ENCODE peak calls at places on chromosomes 6 and 20, in nine cellular contexts. H is Peyer's patch, K is uterus, T is heart left ventricle, I is stomach, D is A549, U is GM23338, Z is Panc1, Q is esophagus squamous epithelium. R is an unnamed sample. For H3K4me1, the result is how much of the 10 kb centered on the place peaks cover.

GRCh38 chr6:44172759-44173500 is 14.3 kb downstream of the CAPN11 start:
- DNase-seq in H (peak), I (peak), D (peak), Q (peak), K (peak), U (peak), T (peak), Z (peak), R (peak)

GRCh38 chr6:38175786-38176185 is 356.3 kb downstream of the ZFAND3 start:
- DNase-seq in U (no peak), Q (no peak), Z (no peak), K (no peak), H (no peak), I (no peak), D (no peak), T (peak), R (no peak)

GRCh38 chr20:44360221-44360620 is 4.7 kb downstream of the HNF4A start:
- DNase-seq in Z (no peak), H (no peak), U (no peak), K (no peak), D (no peak), T (no peak), I (no peak), Q (no peak), R (no peak)

GRCh38 chr6:62445521-62445920 is 159.5 kb upstream of the KHDRBS2 start:
- DNase-seq in Q (no peak), Z (no peak), H (no peak), T (peak), I (no peak), D (no peak), K (no peak), U (no peak), R (no peak)

GRCh38 chr6:159972506-159973268 is 3.8 kb downstream of the IGF2R start:
- DNase-seq in K (no peak), Q (no peak), Z (no peak), U (no peak), H (no peak), D (no peak), T (no peak), I (no peak), R (no peak)

GRCh38 chr6:126030045-126030444 is 43.7 kb downstream of the TRMT11 start:
- DNase-seq in I (no peak), D (no peak), Z (no peak), U (no peak), Q (no peak), K (no peak), H (no peak), T (no peak), R (no peak)

GRCh38 chr6:166078294-166078693 is 89.4 kb downstream of the TBXT start:
- DNase-seq in K (no peak), H (no peak), T (no peak), U (no peak), Q (no peak), D (no peak), Z (no peak), I (no peak), R (no peak)

GRCh38 chr6:89284081-89284480 is 31.0 kb downstream of the GABRR2 start:
- DNase-seq in T (no peak), Q (no peak), D (no peak), Z (no peak), H (no peak), U (no peak), I (no peak), K (no peak), R (no peak)

GRCh38 chr6:88124925-88125557 is 41.1 kb downstream of the CNR1 start:
- DNase-seq in Q (no peak), Z (no peak), H (no peak), U (no peak), D (no peak), T (no peak), K (no peak), I (no peak), R (no peak)

GRCh38 chr6:16901777-16902176 is 140.5 kb upstream of the ATXN1 start:
- DNase-seq in K (peak), D (no peak), H (peak), T (peak), I (peak), Z (no peak), Q (no peak), U (no peak), R (peak)

GRCh38 chr6:29647927-29648642 is 8.8 kb upstream of the MOG start:
- DNase-seq in Q (no peak), Z (no peak), U (peak), I (no peak), T (no peak), H (no peak), D (peak), K (no peak), R (no peak)

GRCh38 chr20:38927902-38928578 is 1.8 kb downstream of the FAM83D start:
- DNase-seq in D (peak), T (no peak), I (no peak), Z (no peak), Q (no peak), K (no peak), H (no peak), U (no peak), R (no peak)

GRCh38 chr6:163565140-163565539 is 150.6 kb downstream of the QKI start:
- DNase-seq in T (no peak), Z (no peak), I (no peak), K (no peak), Q (no peak), U (no peak), H (no peak), D (no peak), R (no peak)

GRCh38 chr6:5205877-5206840 is 54.6 kb downstream of the LYRM4 start:
- DNase-seq in U (no peak), K (peak), H (no peak), Z (no peak), D (peak), I (peak), T (peak), Q (no peak), R (no peak)

GRCh38 chr20:5919634-5920544 is 30.4 kb downstream of the TRMT6 start:
- DNase-seq in K (no peak), D (no peak), Q (no peak), U (no peak), H (no peak), T (no peak), I (no peak), Z (no peak), R (no peak)

GRCh38 chr6:85132091-85132490 is 317.8 kb upstream of the NT5E start:
- DNase-seq in D (no peak), H (no peak), I (no peak), Z (no peak), K (no peak), U (no peak), Q (no peak), T (no peak), R (no peak)

GRCh38 chr20:35319206-35320197 is 27.3 kb upstream of the FAM83C start:
- DNase-seq in Q (no peak), T (no peak), K (no peak), I (no peak), U (no peak), H (peak), Z (no peak), D (peak), R (no peak)

DNA sequence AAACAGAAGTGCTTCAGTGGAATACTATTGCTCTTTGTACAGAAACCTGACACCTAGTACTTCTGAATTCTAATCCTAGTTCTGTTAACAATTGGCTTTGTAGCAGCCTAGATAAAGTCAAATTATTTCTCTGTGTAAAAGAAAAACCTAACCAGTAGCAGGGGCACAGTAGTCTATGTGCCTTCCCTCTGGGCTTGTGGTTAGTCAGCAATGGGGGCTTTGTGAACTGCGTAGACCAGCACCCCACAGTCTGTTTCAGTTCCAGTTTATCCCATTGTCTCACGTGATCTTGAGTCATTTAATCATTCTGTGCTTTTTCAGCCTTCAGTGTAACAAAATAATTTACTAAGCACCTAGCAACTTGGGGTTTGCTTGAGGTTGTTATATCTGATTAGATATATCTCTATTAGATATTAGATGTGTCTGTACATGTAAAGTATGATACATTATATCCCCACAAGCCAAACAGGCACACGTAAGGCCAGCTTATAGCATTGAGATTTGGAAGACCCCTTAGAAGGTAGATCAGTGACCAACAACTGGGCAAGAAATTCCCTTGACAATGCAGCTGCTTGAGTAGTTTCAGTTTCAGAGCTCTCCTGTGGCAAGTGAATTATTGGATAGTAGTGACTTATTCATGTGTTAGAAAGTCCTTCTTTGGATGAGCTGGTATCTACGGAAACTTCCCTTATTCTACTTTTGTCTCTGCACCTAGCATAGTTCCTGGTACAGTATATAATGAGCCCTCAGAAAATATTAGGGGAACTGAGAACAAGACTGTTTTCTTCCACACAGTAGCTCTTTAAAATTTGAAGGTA is 27.9 kb upstream of the CCR6 start:
- DNase-seq in I (no peak), Q (no peak), T (no peak), U (no peak), D (no peak), Z (no peak), H (peak), K (no peak), R (no peak)
- H3K4me3 ChIP-seq in I (no peak), Q (no peak), T (no peak), U (no peak), D (no peak), Z (no peak), H (no peak), K (no peak), R (no peak)

DNA sequence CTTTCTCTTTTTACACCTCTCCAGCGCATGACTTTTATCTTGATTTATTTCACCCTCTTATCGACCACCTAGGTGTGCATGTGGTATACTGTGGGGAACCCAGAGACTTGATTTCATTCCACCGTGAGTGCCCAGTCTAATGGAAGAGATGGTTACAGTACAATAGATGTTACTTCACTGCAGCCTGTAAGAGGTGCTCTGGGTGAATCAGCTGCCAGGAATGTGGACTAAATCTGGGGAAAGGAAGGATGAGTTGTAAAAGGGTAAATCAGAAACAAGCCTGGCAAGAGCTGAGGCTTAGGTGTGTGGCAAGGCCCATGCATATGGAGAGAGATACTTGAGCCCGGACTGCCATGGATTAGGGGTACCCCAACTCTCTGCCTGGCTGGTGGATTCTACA is 7.4 kb downstream of the STK35 start:
- DNase-seq in H (no peak), I (no peak), T (no peak), Q (no peak), D (peak), U (no peak), Z (peak), K (no peak), R (no peak)
- H3K4me1 ChIP-seq in H (under half), I (half or more), T (under half), Q (under half), D (under half), U (under half), Z (under half), K (under half), R (half or more)

DNA sequence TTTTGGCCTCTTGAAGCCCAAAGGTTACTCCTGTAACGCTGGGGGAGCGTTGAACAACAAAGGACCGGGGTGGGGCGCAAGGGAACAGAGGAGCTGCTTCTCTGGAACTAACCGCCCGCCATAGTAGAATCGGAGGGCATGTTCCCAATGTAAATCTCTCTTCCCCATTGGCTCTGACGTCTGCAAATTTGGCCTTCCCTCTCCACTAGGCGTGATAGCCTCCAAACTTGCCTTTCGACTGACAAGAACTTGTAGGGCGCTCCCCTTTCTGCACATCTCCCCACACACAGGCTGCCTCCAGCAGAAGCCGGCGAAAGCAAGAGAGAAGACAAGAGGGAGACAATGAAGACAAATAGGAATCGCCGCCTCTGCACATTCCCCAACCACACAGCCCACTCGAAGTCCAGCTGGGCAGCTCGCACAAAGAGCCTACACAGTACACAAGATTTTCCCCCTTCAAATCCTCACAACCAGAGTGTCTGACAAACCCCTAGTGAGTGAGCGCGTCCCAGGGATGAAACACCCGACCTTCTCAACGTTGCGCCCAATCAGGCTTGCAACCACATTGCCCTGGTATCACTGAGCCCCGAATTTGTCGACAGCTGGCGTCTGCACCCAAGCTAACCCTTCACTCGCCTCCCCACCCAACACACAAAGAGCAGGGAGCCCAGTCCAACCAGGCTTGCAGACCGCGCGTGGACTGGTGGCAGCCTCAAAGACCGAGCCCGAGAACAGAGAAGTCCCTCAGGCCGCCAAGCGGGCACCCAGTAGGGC is 1.5 kb upstream of the COL12A1 start:
- DNase-seq in Z (no peak), I (no peak), D (no peak), Q (no peak), H (no peak), K (peak), U (peak), T (no peak), R (no peak)
- H3K27ac ChIP-seq in Z (no peak), I (no peak), D (no peak), Q (peak), H (peak), K (peak), U (no peak), T (peak), R (no peak)

GRCh38 chr6:24995270-24995669 is 59.5 kb upstream of the RIPOR2 start:
- DNase-seq in T (no peak), Z (no peak), K (no peak), I (no peak), H (no peak), Q (no peak), D (no peak), U (no peak), R (no peak)

GRCh38 chr6:24997905-24998304 is 62.1 kb upstream of the RIPOR2 start:
- DNase-seq in I (no peak), U (peak), T (no peak), K (no peak), Z (no peak), H (no peak), D (no peak), Q (no peak), R (no peak)

GRCh38 chr6:24996145-24996836 is 60.5 kb upstream of the RIPOR2 start:
- DNase-seq in T (no peak), U (no peak), Z (no peak), K (no peak), H (no peak), Q (no peak), D (no peak), I (no peak), R (no peak)

GRCh38 chr6:24994812-24995211 is 59.1 kb upstream of the RIPOR2 start:
- DNase-seq in Q (no peak), U (no peak), D (no peak), K (no peak), H (no peak), T (no peak), Z (no peak), I (no peak), R (no peak)

GRCh38 chr6:24997186-24997585 is 61.4 kb upstream of the RIPOR2 start:
- DNase-seq in U (no peak), T (no peak), Z (no peak), D (no peak), H (no peak), I (no peak), Q (no peak), K (no peak), R (no peak)
- H3K4me3 ChIP-seq in U (no peak), T (no peak), Z (no peak), D (no peak), H (no peak), I (no peak), Q (no peak), K (no peak), R (no peak)

DNA sequence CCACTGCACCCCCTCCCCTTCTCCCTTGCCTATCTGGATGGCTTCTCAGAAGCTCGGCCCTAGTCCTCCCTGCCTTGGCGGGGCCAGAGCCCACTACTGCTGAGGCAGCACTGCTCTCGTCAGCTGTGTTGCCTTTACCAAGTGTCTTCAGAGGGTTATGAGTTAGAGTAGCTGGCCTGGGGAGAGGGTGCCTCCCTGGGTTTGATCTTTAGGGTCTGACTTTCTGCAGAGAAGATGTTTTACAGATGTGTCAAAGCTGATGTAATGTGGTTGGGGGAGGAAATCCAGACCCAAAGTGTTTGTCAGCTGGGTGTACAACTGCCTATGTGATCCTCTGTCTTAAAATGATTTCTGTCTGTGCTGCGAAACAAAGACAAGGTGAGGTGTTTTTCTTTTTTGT is 30.4 kb upstream of the PI16 start:
- DNase-seq in Z (no peak), U (no peak), T (no peak), I (no peak), H (no peak), K (no peak), Q (no peak), D (no peak), R (no peak)
- H3K4me1 ChIP-seq in Z (under half), U (under half), T (under half), I (under half), H (under half), K (under half), Q (under half), D (under half), R (under half)

GRCh38 chr6:143952386-143952785 is 55.7 kb downstream of the PLAGL1 start:
- DNase-seq in K (no peak), Z (no peak), D (no peak), I (no peak), H (no peak), U (no peak), T (no peak), Q (no peak), R (no peak)

GRCh38 chr6:143949962-143950361 is 58.1 kb downstream of the PLAGL1 start:
- DNase-seq in I (no peak), Q (no peak), U (no peak), D (no peak), T (no peak), Z (no peak), H (no peak), K (no peak), R (no peak)

GRCh38 chr6:143950874-143951273 is 57.2 kb downstream of the PLAGL1 start:
- DNase-seq in K (no peak), Z (no peak), I (no peak), H (no peak), Q (no peak), T (no peak), D (no peak), U (no peak), R (no peak)

GRCh38 chr6:143953922-143954321 is 54.1 kb downstream of the PLAGL1 start:
- DNase-seq in H (no peak), T (no peak), D (no peak), K (no peak), Q (no peak), Z (no peak), U (no peak), I (no peak), R (no peak)

DNA sequence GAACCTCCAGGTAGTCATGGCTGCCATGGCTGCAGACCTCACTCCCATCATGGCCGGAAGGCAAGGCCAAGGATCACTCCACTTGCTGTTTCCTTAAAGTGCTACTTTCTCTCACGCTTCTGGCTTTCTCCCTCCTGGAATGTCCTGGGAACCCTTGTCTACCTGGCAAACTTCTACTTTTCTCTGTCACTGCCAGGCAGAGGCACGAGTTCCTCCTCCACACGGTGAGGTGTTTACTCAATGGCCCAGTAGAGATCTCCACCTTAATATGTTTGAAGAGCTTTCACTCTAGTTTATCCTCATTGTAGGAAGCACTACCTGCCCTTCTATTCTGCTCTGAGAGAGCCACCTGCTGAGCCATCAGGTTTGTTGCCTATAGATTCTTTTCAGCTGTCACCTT is 55.1 kb downstream of the PLAGL1 start:
- DNase-seq in U (no peak), Q (no peak), K (no peak), T (no peak), I (no peak), Z (no peak), D (no peak), H (no peak), R (no peak)
- H3K27ac ChIP-seq in U (no peak), Q (no peak), K (no peak), T (no peak), I (no peak), Z (no peak), D (no peak), H (no peak), R (no peak)

GRCh38 chr6:27238010-27238983 is 9.2 kb upstream of the PRSS16 start:
- DNase-seq in T (no peak), Q (no peak), I (no peak), U (peak), Z (no peak), K (no peak), D (peak), H (no peak), R (no peak)

GRCh38 chr6:27239258-27239657 is 8.2 kb upstream of the PRSS16 start:
- DNase-seq in D (no peak), T (no peak), K (no peak), H (no peak), I (no peak), Z (no peak), U (no peak), Q (no peak), R (no peak)

GRCh38 chr6:27241443-27241842 is 6.1 kb upstream of the PRSS16 start:
- DNase-seq in I (no peak), K (no peak), H (no peak), D (no peak), U (no peak), Z (no peak), Q (no peak), T (no peak), R (no peak)

GRCh38 chr6:27234576-27234975 is 12.9 kb upstream of the PRSS16 start:
- DNase-seq in D (no peak), K (no peak), Z (no peak), Q (no peak), T (no peak), I (no peak), U (no peak), H (no peak), R (no peak)

GRCh38 chr6:27237089-27237723 is 10.3 kb upstream of the PRSS16 start:
- DNase-seq in U (peak), Z (peak), T (no peak), Q (no peak), K (no peak), H (no peak), D (peak), I (no peak), R (no peak)
- H3K4me3 ChIP-seq in U (peak), Z (peak), T (no peak), Q (no peak), K (no peak), H (no peak), D (peak), I (no peak), R (no peak)